ENCODE peak calls at places on chromosomes 13 and 19, in eight cellular contexts. One of them, this sample, is unnamed.

GRCh38 chr13:40664100-40665060 is 2.1 kb downstream of the FOXO1 start:
- DNase-seq in transverse colon: peak
- DNase-seq in stimulated activated CD4-positive, alpha-beta T cell treated with anti-CD3 and anti-CD28 coated beads, Interleukin-2, amount 100 ng/mL, for 48 hours: peak
- DNase-seq in uterus: peak
- DNase-seq in T-helper 2 cell: peak
- DNase-seq in choroid plexus epithelial cell: peak
- DNase-seq in amniotic stem cell: no peak
- DNase-seq in mesenchymal stem cell: peak
- DNase-seq in this sample: peak

GRCh38 chr19:280541-281007 is 10.6 kb downstream of the PLPP2 start:
- DNase-seq in amniotic stem cell: no peak
- DNase-seq in choroid plexus epithelial cell: no peak
- DNase-seq in uterus: no peak
- DNase-seq in T-helper 2 cell: no peak
- DNase-seq in mesenchymal stem cell: no peak
- DNase-seq in stimulated activated CD4-positive, alpha-beta T cell treated with anti-CD3 and anti-CD28 coated beads, Interleukin-2, amount 100 ng/mL, for 48 hours: no peak
- DNase-seq in transverse colon: no peak
- DNase-seq in this sample: no peak

GRCh38 chr19:45569619-45570421 is 14.8 kb downstream of the OPA3 start:
- DNase-seq in choroid plexus epithelial cell: peak
- DNase-seq in mesenchymal stem cell: no peak
- DNase-seq in transverse colon: peak
- DNase-seq in amniotic stem cell: no peak
- DNase-seq in stimulated activated CD4-positive, alpha-beta T cell treated with anti-CD3 and anti-CD28 coated beads, Interleukin-2, amount 100 ng/mL, for 48 hours: peak
- DNase-seq in T-helper 2 cell: no peak
- DNase-seq in uterus: no peak
- DNase-seq in this sample: peak

GRCh38 chr13:33075996-33076395 is 59.8 kb downstream of the KL start:
- DNase-seq in uterus: no peak
- DNase-seq in transverse colon: no peak
- DNase-seq in amniotic stem cell: no peak
- DNase-seq in T-helper 2 cell: no peak
- DNase-seq in mesenchymal stem cell: no peak
- DNase-seq in choroid plexus epithelial cell: no peak
- DNase-seq in stimulated activated CD4-positive, alpha-beta T cell treated with anti-CD3 and anti-CD28 coated beads, Interleukin-2, amount 100 ng/mL, for 48 hours: no peak
- DNase-seq in this sample: no peak

GRCh38 chr19:30083125-30083681 is 141.2 kb downstream of the URI1 start:
- DNase-seq in stimulated activated CD4-positive, alpha-beta T cell treated with anti-CD3 and anti-CD28 coated beads, Interleukin-2, amount 100 ng/mL, for 48 hours: no peak
- DNase-seq in mesenchymal stem cell: no peak
- DNase-seq in T-helper 2 cell: no peak
- DNase-seq in transverse colon: no peak
- DNase-seq in choroid plexus epithelial cell: no peak
- DNase-seq in amniotic stem cell: no peak
- DNase-seq in uterus: no peak
- DNase-seq in this sample: no peak

GRCh38 chr19:45999653-46000121 is 4.4 kb downstream of the CCDC61 start:
- DNase-seq in amniotic stem cell: no peak
- DNase-seq in stimulated activated CD4-positive, alpha-beta T cell treated with anti-CD3 and anti-CD28 coated beads, Interleukin-2, amount 100 ng/mL, for 48 hours: no peak
- DNase-seq in transverse colon: no peak
- DNase-seq in T-helper 2 cell: no peak
- DNase-seq in mesenchymal stem cell: peak
- DNase-seq in uterus: peak
- DNase-seq in choroid plexus epithelial cell: peak
- DNase-seq in this sample: no peak

GRCh38 chr19:19656451-19657396 is 6.8 kb downstream of the ATP13A1 start:
- DNase-seq in amniotic stem cell: no peak
- DNase-seq in T-helper 2 cell: no peak
- DNase-seq in uterus: no peak
- DNase-seq in choroid plexus epithelial cell: no peak
- DNase-seq in stimulated activated CD4-positive, alpha-beta T cell treated with anti-CD3 and anti-CD28 coated beads, Interleukin-2, amount 100 ng/mL, for 48 hours: no peak
- DNase-seq in mesenchymal stem cell: no peak
- DNase-seq in transverse colon: no peak
- DNase-seq in this sample: no peak

GRCh38 chr13:40993987-40994386 is 25.1 kb downstream of the ELF1 start:
- DNase-seq in choroid plexus epithelial cell: no peak
- DNase-seq in amniotic stem cell: no peak
- DNase-seq in transverse colon: peak
- DNase-seq in stimulated activated CD4-positive, alpha-beta T cell treated with anti-CD3 and anti-CD28 coated beads, Interleukin-2, amount 100 ng/mL, for 48 hours: no peak
- DNase-seq in uterus: no peak
- DNase-seq in mesenchymal stem cell: no peak
- DNase-seq in T-helper 2 cell: no peak
- DNase-seq in this sample: peak

GRCh38 chr13:105406551-105406950 is 1128.9 kb downstream of the EFNB2 start:
- DNase-seq in choroid plexus epithelial cell: no peak
- DNase-seq in stimulated activated CD4-positive, alpha-beta T cell treated with anti-CD3 and anti-CD28 coated beads, Interleukin-2, amount 100 ng/mL, for 48 hours: no peak
- DNase-seq in transverse colon: no peak
- DNase-seq in amniotic stem cell: no peak
- DNase-seq in mesenchymal stem cell: no peak
- DNase-seq in T-helper 2 cell: no peak
- DNase-seq in uterus: no peak
- DNase-seq in this sample: no peak

GRCh38 chr19:54875506-54875905 is 1.5 kb downstream of the FCAR start:
- DNase-seq in amniotic stem cell: no peak
- DNase-seq in stimulated activated CD4-positive, alpha-beta T cell treated with anti-CD3 and anti-CD28 coated beads, Interleukin-2, amount 100 ng/mL, for 48 hours: no peak
- DNase-seq in choroid plexus epithelial cell: no peak
- DNase-seq in T-helper 2 cell: no peak
- DNase-seq in transverse colon: no peak
- DNase-seq in uterus: no peak
- DNase-seq in mesenchymal stem cell: no peak
- DNase-seq in this sample: no peak

GRCh38 chr19:42291437-42291815 is 10.5 kb upstream of the PRR19 start:
- DNase-seq in T-helper 2 cell: no peak
- DNase-seq in stimulated activated CD4-positive, alpha-beta T cell treated with anti-CD3 and anti-CD28 coated beads, Interleukin-2, amount 100 ng/mL, for 48 hours: no peak
- DNase-seq in mesenchymal stem cell: no peak
- DNase-seq in uterus: no peak
- DNase-seq in transverse colon: no peak
- DNase-seq in amniotic stem cell: no peak
- DNase-seq in choroid plexus epithelial cell: no peak
- DNase-seq in this sample: peak

GRCh38 chr13:24861617-24862362 is 97.8 kb downstream of the RNF17 start:
- DNase-seq in transverse colon: no peak
- DNase-seq in choroid plexus epithelial cell: no peak
- DNase-seq in uterus: no peak
- DNase-seq in stimulated activated CD4-positive, alpha-beta T cell treated with anti-CD3 and anti-CD28 coated beads, Interleukin-2, amount 100 ng/mL, for 48 hours: no peak
- DNase-seq in amniotic stem cell: no peak
- DNase-seq in T-helper 2 cell: no peak
- DNase-seq in mesenchymal stem cell: no peak
- DNase-seq in this sample: no peak

GRCh38 chr19:49916839-49917733 is 11.9 kb upstream of the ATF5 start:
- DNase-seq in choroid plexus epithelial cell: no peak
- DNase-seq in uterus: no peak
- DNase-seq in T-helper 2 cell: no peak
- DNase-seq in transverse colon: no peak
- DNase-seq in mesenchymal stem cell: no peak
- DNase-seq in stimulated activated CD4-positive, alpha-beta T cell treated with anti-CD3 and anti-CD28 coated beads, Interleukin-2, amount 100 ng/mL, for 48 hours: no peak
- DNase-seq in amniotic stem cell: no peak
- DNase-seq in this sample: no peak

GRCh38 chr19:50328257-50329145 is 676 bp downstream of the KCNC3 start:
- DNase-seq in T-helper 2 cell: no peak
- DNase-seq in amniotic stem cell: no peak
- DNase-seq in transverse colon: no peak
- DNase-seq in stimulated activated CD4-positive, alpha-beta T cell treated with anti-CD3 and anti-CD28 coated beads, Interleukin-2, amount 100 ng/mL, for 48 hours: no peak
- DNase-seq in mesenchymal stem cell: no peak
- DNase-seq in uterus: no peak
- DNase-seq in choroid plexus epithelial cell: no peak
- DNase-seq in this sample: no peak

GRCh38 chr13:111145506-111145905 is 30.4 kb downstream of the ARHGEF7 start:
- DNase-seq in stimulated activated CD4-positive, alpha-beta T cell treated with anti-CD3 and anti-CD28 coated beads, Interleukin-2, amount 100 ng/mL, for 48 hours: no peak
- DNase-seq in choroid plexus epithelial cell: no peak
- DNase-seq in transverse colon: no peak
- DNase-seq in mesenchymal stem cell: no peak
- DNase-seq in T-helper 2 cell: no peak
- DNase-seq in amniotic stem cell: no peak
- DNase-seq in uterus: no peak
- DNase-seq in this sample: no peak

GRCh38 chr13:110261166-110262081 is 45.5 kb downstream of the COL4A1 start:
- DNase-seq in transverse colon: no peak
- DNase-seq in amniotic stem cell: no peak
- DNase-seq in T-helper 2 cell: no peak
- DNase-seq in stimulated activated CD4-positive, alpha-beta T cell treated with anti-CD3 and anti-CD28 coated beads, Interleukin-2, amount 100 ng/mL, for 48 hours: no peak
- DNase-seq in mesenchymal stem cell: peak
- DNase-seq in uterus: no peak
- DNase-seq in choroid plexus epithelial cell: no peak
- DNase-seq in this sample: no peak

GRCh38 chr13:30153871-30154426 is 153.4 kb downstream of the KATNAL1 start:
- DNase-seq in stimulated activated CD4-positive, alpha-beta T cell treated with anti-CD3 and anti-CD28 coated beads, Interleukin-2, amount 100 ng/mL, for 48 hours: no peak
- DNase-seq in amniotic stem cell: no peak
- DNase-seq in T-helper 2 cell: no peak
- DNase-seq in uterus: no peak
- DNase-seq in mesenchymal stem cell: no peak
- DNase-seq in choroid plexus epithelial cell: peak
- DNase-seq in transverse colon: no peak
- DNase-seq in this sample: no peak

GRCh38 chr13:113880651-113881611 is 17.1 kb upstream of the GAS6 start:
- DNase-seq in T-helper 2 cell: no peak
- DNase-seq in uterus: no peak
- DNase-seq in choroid plexus epithelial cell: no peak
- DNase-seq in stimulated activated CD4-positive, alpha-beta T cell treated with anti-CD3 and anti-CD28 coated beads, Interleukin-2, amount 100 ng/mL, for 48 hours: no peak
- DNase-seq in mesenchymal stem cell: no peak
- DNase-seq in transverse colon: no peak
- DNase-seq in amniotic stem cell: no peak
- DNase-seq in this sample: no peak

GRCh38 chr19:39540333-39540673 is 342 bp upstream of the EID2 start:
- DNase-seq in choroid plexus epithelial cell: no peak
- DNase-seq in stimulated activated CD4-positive, alpha-beta T cell treated with anti-CD3 and anti-CD28 coated beads, Interleukin-2, amount 100 ng/mL, for 48 hours: no peak
- DNase-seq in mesenchymal stem cell: no peak
- DNase-seq in transverse colon: no peak
- DNase-seq in uterus: no peak
- DNase-seq in amniotic stem cell: no peak
- DNase-seq in T-helper 2 cell: no peak
- DNase-seq in this sample: no peak

GRCh38 chr19:38850231-38850975 is 617 bp upstream of the HNRNPL start:
- DNase-seq in T-helper 2 cell: peak
- DNase-seq in amniotic stem cell: peak
- DNase-seq in stimulated activated CD4-positive, alpha-beta T cell treated with anti-CD3 and anti-CD28 coated beads, Interleukin-2, amount 100 ng/mL, for 48 hours: peak
- DNase-seq in transverse colon: peak
- DNase-seq in uterus: peak
- DNase-seq in choroid plexus epithelial cell: peak
- DNase-seq in mesenchymal stem cell: peak
- DNase-seq in this sample: peak

GRCh38 chr19:22335716-22336115 is 49.5 kb downstream of the ZNF729 start:
- DNase-seq in mesenchymal stem cell: no peak
- DNase-seq in transverse colon: no peak
- DNase-seq in amniotic stem cell: no peak
- DNase-seq in uterus: no peak
- DNase-seq in choroid plexus epithelial cell: no peak
- DNase-seq in T-helper 2 cell: no peak
- DNase-seq in stimulated activated CD4-positive, alpha-beta T cell treated with anti-CD3 and anti-CD28 coated beads, Interleukin-2, amount 100 ng/mL, for 48 hours: no peak
- DNase-seq in this sample: no peak

GRCh38 chr19:49658139-49658517 is 7.5 kb downstream of the IRF3 start:
- DNase-seq in choroid plexus epithelial cell: no peak
- DNase-seq in T-helper 2 cell: no peak
- DNase-seq in amniotic stem cell: no peak
- DNase-seq in transverse colon: no peak
- DNase-seq in mesenchymal stem cell: no peak
- DNase-seq in uterus: no peak
- DNase-seq in stimulated activated CD4-positive, alpha-beta T cell treated with anti-CD3 and anti-CD28 coated beads, Interleukin-2, amount 100 ng/mL, for 48 hours: no peak
- DNase-seq in this sample: no peak

GRCh38 chr13:44474122-44474910 is 100.7 kb downstream of the SERP2 start:
- DNase-seq in mesenchymal stem cell: peak
- DNase-seq in T-helper 2 cell: no peak
- DNase-seq in transverse colon: no peak
- DNase-seq in amniotic stem cell: no peak
- DNase-seq in stimulated activated CD4-positive, alpha-beta T cell treated with anti-CD3 and anti-CD28 coated beads, Interleukin-2, amount 100 ng/mL, for 48 hours: no peak
- DNase-seq in choroid plexus epithelial cell: peak
- DNase-seq in uterus: no peak
- DNase-seq in this sample: no peak

GRCh38 chr19:19606021-19606420 is 12.5 kb downstream of the PBX4 start:
- DNase-seq in transverse colon: peak
- DNase-seq in choroid plexus epithelial cell: no peak
- DNase-seq in mesenchymal stem cell: no peak
- DNase-seq in uterus: no peak
- DNase-seq in T-helper 2 cell: peak
- DNase-seq in amniotic stem cell: no peak
- DNase-seq in stimulated activated CD4-positive, alpha-beta T cell treated with anti-CD3 and anti-CD28 coated beads, Interleukin-2, amount 100 ng/mL, for 48 hours: no peak
- DNase-seq in this sample: peak